ENCODE peak calls at places on chromosomes 2 and 18, in six cellular contexts. H is CD8-positive, alpha-beta T cell; A is Peyer's patch; T is kidney; P is A549; Y is heart right ventricle. W is an unnamed sample. For H3K4me1 and H3K9me3, the result is how much of the 10 kb centered on the place peaks cover.

GRCh38 chr2:45849491-45850283 is 198.2 kb downstream of the PRKCE start:
- DNase-seq in T (no peak), H (no peak), P (no peak), Y (no peak), A (no peak), W (no peak)

GRCh38 chr2:241771286-241772062 is 5.1 kb upstream of the GAL3ST2 start:
- DNase-seq in A (no peak), T (peak), P (no peak), Y (peak), H (no peak), W (no peak)

GRCh38 chr2:104690255-104690999 is 163.5 kb upstream of the POU3F3 start:
- DNase-seq in T (no peak), Y (no peak), A (no peak), P (no peak), H (no peak), W (no peak)

GRCh38 chr2:58039170-58039611 is 7.4 kb upstream of the VRK2 start:
- DNase-seq in Y (no peak), H (no peak), T (no peak), A (no peak), P (no peak), W (no peak)

GRCh38 chr2:31413876-31414550 is 529 bp downstream of the XDH start:
- DNase-seq in H (no peak), Y (no peak), T (no peak), P (peak), A (no peak), W (no peak)

GRCh38 chr2:153478289-153479261 is at the start of gene RPRM:
- DNase-seq in A (peak), H (peak), Y (peak), P (peak), T (peak), W (peak)

GRCh38 chr18:76503999-76504398 is 9.0 kb upstream of the ZNF516 start:
- DNase-seq in T (no peak), A (no peak), H (no peak), Y (no peak), P (no peak), W (no peak)

GRCh38 chr2:73359915-73360697 is 25.5 kb upstream of the ALMS1 start:
- DNase-seq in A (no peak), H (no peak), Y (no peak), T (no peak), P (no peak), W (no peak)

GRCh38 chr2:189347540-189347939 is 93.7 kb upstream of the WDR75 start:
- DNase-seq in T (no peak), H (no peak), A (peak), Y (no peak), P (peak), W (no peak)

GRCh38 chr18:61738488-61738887 is 154.3 kb downstream of the RNF152 start:
- DNase-seq in P (no peak), T (no peak), H (no peak), A (peak), Y (no peak), W (no peak)

GRCh38 chr2:22536131-22536530 is 848.8 kb upstream of the KLHL29 start:
- DNase-seq in H (no peak), A (no peak), T (no peak), P (peak), Y (no peak), W (no peak)

GRCh38 chr2:237096911-237097310 is 11.2 kb downstream of the COPS8 start:
- DNase-seq in H (no peak), T (no peak), P (no peak), A (no peak), Y (no peak), W (no peak)

GRCh38 chr2:237099804-237100203 is 14.1 kb downstream of the COPS8 start:
- DNase-seq in P (no peak), Y (no peak), A (no peak), H (no peak), T (no peak), W (no peak)

GRCh38 chr2:237096201-237096600 is 10.5 kb downstream of the COPS8 start:
- DNase-seq in T (no peak), A (no peak), Y (no peak), H (no peak), P (no peak), W (no peak)

GRCh38 chr2:237097911-237098702 is 12.4 kb downstream of the COPS8 start:
- DNase-seq in A (no peak), Y (no peak), T (no peak), P (peak), H (no peak), W (no peak)

GRCh38 chr2:237097326-237097910 is 11.7 kb downstream of the COPS8 start:
- DNase-seq in T (no peak), A (no peak), P (no peak), H (no peak), Y (no peak), W (no peak)
- H3K4me1 ChIP-seq in T (under half), A (under half), P (under half), H (under half), Y (under half), W (under half)

GRCh38 chr2:2733818-2734217 is 402.7 kb upstream of the MYT1L start:
- DNase-seq in P (no peak), H (no peak), Y (no peak), A (no peak), T (no peak), W (no peak)

GRCh38 chr2:2730301-2730833 is 399.3 kb upstream of the MYT1L start:
- DNase-seq in A (no peak), P (no peak), Y (no peak), T (no peak), H (no peak), W (no peak)

GRCh38 chr2:2732331-2733119 is 401.4 kb upstream of the MYT1L start:
- DNase-seq in H (no peak), Y (no peak), T (no peak), A (no peak), P (no peak), W (no peak)

GRCh38 chr2:2731101-2731850 is 400.2 kb upstream of the MYT1L start:
- DNase-seq in T (no peak), H (no peak), A (no peak), P (no peak), Y (no peak), W (no peak)

DNA sequence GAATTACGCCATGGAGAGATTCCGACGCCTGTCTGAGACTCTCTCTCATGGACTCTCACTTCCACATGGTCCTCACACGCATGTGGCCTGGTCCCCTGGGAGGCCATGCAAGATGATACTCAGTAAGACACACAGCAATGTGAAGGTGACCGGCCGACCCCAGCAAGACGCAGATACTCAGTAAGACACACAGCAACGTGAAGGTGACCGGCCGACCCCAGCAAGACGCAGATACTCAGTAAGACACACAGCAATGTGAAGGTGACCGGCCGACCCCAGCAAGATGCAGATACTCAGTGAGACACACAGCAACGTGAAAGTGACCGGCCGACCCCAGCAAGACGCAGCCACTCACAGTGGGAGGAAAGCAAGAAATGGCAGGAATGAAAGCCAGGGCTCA is 400.8 kb upstream of the MYT1L start:
- DNase-seq in Y (no peak), A (no peak), P (no peak), T (no peak), H (no peak), W (no peak)
- H3K9me3 ChIP-seq in Y (under half), A (under half), P (under half), T (under half), H (under half), W (under half)

DNA sequence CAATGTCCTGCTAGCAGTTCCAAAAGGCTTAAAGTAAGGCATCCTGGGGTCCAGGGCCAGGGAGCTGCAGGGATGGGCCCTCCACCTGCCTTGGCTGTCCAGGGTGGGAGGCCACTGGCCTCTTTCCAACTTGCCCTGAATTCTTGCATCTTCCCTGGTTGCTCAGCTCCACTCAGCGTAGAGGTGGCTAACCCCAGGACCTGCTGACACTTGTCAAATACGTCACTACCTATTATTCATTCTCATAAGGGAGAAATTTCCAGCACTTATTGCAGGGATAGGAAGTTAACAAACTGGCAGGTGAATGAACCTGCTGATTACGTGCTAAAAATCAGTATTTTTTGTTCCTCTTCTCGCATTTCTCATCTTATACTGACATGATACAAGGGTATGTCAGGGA is 101.9 kb upstream of the NEDD4L start:
- DNase-seq in H (no peak), A (no peak), P (no peak), T (no peak), Y (no peak), W (no peak)
- TF ChIP-seq CTCF in H (no peak), A (no peak), P (no peak), T (no peak), Y (no peak), W (no peak)

GRCh38 chr2:173880561-173880960 is 84.6 kb downstream of the SP3 start:
- DNase-seq in H (no peak), Y (no peak), P (no peak), A (no peak), T (no peak), W (no peak)

GRCh38 chr2:173884403-173884802 is 80.8 kb downstream of the SP3 start:
- DNase-seq in T (no peak), P (peak), H (no peak), Y (peak), A (peak), W (peak)

GRCh38 chr2:173881466-173881865 is 83.7 kb downstream of the SP3 start:
- DNase-seq in P (no peak), T (no peak), H (no peak), A (no peak), Y (no peak), W (no peak)

GRCh38 chr2:173886613-173887012 is 78.6 kb downstream of the SP3 start:
- DNase-seq in Y (no peak), H (no peak), A (no peak), T (no peak), P (no peak), W (no peak)

GRCh38 chr2:173881886-173882285 is 83.3 kb downstream of the SP3 start:
- DNase-seq in H (no peak), T (no peak), Y (no peak), A (no peak), P (no peak), W (no peak)
- H3K4me1 ChIP-seq in H (under half), T (under half), Y (under half), A (under half), P (under half), W (under half)

GRCh38 chr2:4130651-4131050 is 427.3 kb downstream of the DCDC2C start:
- DNase-seq in Y (no peak), T (no peak), P (no peak), A (no peak), H (no peak), W (no peak)
- H3K9me3 ChIP-seq in Y (under half), T (under half), P (under half), A (under half), H (under half), W (under half)

GRCh38 chr2:5915926-5916325 is 223.7 kb downstream of the SOX11 start:
- DNase-seq in A (no peak), H (no peak), T (no peak), P (peak), Y (no peak), W (no peak)
- TF ChIP-seq CTCF in A (no peak), H (no peak), T (no peak), P (peak), Y (peak), W (no peak)

GRCh38 chr2:20615466-20616241 is 35.2 kb downstream of the HS1BP3 start:
- DNase-seq in Y (peak), H (no peak), P (no peak), A (peak), T (peak), W (no peak)
- H3K4me1 ChIP-seq in Y (half or more), H (under half), P (under half), A (under half), T (half or more), W (under half)

DNA sequence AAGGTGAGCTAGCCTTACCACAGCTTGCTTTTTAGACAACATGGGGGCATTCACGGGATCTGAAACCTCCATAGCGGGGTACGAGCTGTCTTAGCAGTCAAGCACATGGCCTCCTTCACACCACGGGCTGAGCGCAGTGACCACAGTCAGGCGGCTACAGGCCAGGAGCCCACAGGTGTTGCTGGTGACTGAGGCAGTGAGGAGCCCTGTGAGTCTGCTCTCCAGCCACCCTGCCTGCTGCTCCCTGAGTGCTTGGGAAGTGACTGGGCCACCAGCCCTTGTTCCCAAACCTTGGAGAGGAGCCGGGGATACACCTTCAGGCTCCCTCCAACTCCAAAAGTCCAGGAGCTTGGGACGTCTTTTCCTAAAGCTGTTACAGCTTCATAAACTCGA is 418.1 kb upstream of the MYT1L start:
- DNase-seq in Y (no peak), H (no peak), A (no peak), P (no peak), T (no peak), W (peak)
- H3K9me3 ChIP-seq in Y (under half), H (under half), A (under half), P (under half), T (under half), W (under half)

DNA sequence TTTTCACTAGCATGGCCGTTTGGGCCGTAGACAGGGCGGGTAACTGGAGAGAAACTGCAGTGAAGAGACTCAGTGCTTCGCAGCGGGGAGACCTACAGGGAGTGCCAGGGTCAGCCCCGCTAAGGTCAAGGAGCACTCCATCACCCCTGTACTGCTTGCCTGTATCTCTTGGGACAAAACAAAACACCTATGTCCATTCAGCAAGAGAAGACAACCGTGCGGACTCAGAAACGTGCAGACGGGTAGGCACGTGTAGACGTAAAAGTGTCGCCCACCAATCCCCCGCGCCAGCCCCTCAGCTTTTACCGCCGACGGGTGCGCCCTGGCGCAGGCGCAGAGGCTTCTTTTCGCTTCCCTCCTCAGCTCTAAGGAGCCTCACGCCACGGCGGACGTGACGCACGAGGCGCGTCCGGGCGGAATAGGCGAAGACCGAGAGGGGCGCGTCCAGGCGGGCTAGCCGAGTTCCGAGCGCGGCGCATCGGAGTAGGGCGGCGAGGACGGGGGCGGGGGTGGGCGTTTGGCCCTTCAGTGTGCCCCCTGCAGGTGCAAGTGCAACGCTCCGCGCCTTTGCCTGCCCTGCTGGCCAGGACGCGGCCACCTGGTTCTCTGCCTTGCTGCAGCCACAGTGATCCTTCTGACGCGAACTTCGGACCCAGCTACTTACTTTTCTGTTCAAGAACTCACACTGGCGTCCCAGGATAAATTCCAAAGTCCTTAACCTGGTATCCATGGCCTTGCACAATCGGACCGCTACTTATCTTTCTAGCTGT is 3.3 kb upstream of the SOS1 start:
- DNase-seq in A (peak), H (peak), T (peak), P (peak), Y (peak), W (peak)
- TF ChIP-seq CTCF in A (peak), H (peak), T (peak), P (peak), Y (peak), W (peak)

DNA sequence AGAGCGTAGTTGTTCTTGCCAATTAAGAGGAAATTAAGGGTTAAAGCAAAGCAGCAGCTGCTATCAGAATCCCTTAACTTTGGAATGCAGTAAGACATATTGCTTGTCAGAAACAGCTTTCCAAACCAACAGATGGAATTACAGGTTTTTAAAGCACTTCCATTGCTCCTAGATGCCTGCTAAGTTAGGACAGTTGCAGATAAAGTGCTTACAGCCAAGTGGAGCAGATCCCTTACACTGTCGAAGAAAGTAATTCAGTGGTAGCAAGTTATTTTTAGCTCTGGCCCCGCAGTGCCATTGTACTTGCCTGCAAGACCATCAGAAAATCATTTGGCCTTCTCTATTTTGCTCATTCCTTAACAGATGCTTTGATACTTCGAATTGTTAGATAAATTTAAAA is 5.4 kb downstream of the PDK1 start:
- DNase-seq in T (no peak), A (no peak), P (no peak), H (no peak), Y (no peak), W (no peak)
- H3K4me1 ChIP-seq in T (under half), A (under half), P (under half), H (under half), Y (under half), W (under half)